ENCODE peak calls at places on chromosome 4, in seven cellular contexts. H, L, X, U, K, N and Q are unnamed samples.

GRCh38 chr4:79364048-79364447 is 38.2 kb upstream of the NAA11 start:
- DNase-seq in K (no peak), U (no peak), L (no peak), N (no peak), X (no peak), H (no peak), Q (no peak)

GRCh38 chr4:117400039-117400835 is 314.9 kb upstream of the TRAM1L1 start:
- DNase-seq in H (no peak), X (no peak), K (no peak), U (peak), N (peak), L (peak), Q (peak)

GRCh38 chr4:113678651-113679050 is 82.9 kb downstream of the CAMK2D start:
- DNase-seq in U (no peak), N (no peak), K (no peak), H (no peak), L (peak), X (no peak), Q (no peak)

GRCh38 chr4:12729384-12729783 is 754.8 kb downstream of the RAB28 start:
- DNase-seq in L (peak), N (peak), H (no peak), U (no peak), X (no peak), K (no peak), Q (peak)

GRCh38 chr4:121146530-121146929 is 17.6 kb downstream of the TNIP3 start:
- DNase-seq in L (peak), N (no peak), K (no peak), H (no peak), X (no peak), U (no peak), Q (no peak)

GRCh38 chr4:46388860-46389259 is 1.1 kb downstream of the GABRA2 start:
- DNase-seq in L (no peak), X (no peak), H (no peak), N (peak), U (no peak), K (no peak), Q (no peak)

GRCh38 chr4:165190591-165191212 is 16.7 kb upstream of the KLHL2 start:
- DNase-seq in N (no peak), H (no peak), K (no peak), U (no peak), L (no peak), X (no peak), Q (no peak)

GRCh38 chr4:111773858-111774257 is 371.4 kb upstream of the FAM241A start:
- DNase-seq in K (no peak), H (no peak), N (peak), U (peak), L (no peak), X (no peak), Q (no peak)

GRCh38 chr4:68906238-68907137 is 45.1 kb downstream of the UGT2A3 start:
- DNase-seq in N (no peak), U (no peak), L (no peak), X (peak), K (no peak), H (peak), Q (peak)

GRCh38 chr4:88178633-88179231 is 20.3 kb upstream of the ABCG2 start:
- DNase-seq in U (no peak), X (no peak), H (no peak), K (no peak), N (no peak), L (no peak), Q (peak)

GRCh38 chr4:77586953-77587383 is 18.7 kb upstream of the CXCL13 start:
- DNase-seq in L (no peak), K (no peak), H (no peak), X (no peak), U (no peak), N (no peak), Q (no peak)

GRCh38 chr4:122922877-122923511 is 597 bp upstream of the NUDT6 start:
- DNase-seq in K (no peak), X (peak), H (peak), L (peak), U (peak), N (peak), Q (peak)

GRCh38 chr4:53693909-53694308 is 102.6 kb upstream of the LNX1 start:
- DNase-seq in L (no peak), X (no peak), K (no peak), N (no peak), U (peak), H (no peak), Q (no peak)

GRCh38 chr4:38949416-38950051 is 81.9 kb downstream of the FAM114A1 start:
- DNase-seq in U (no peak), K (no peak), H (no peak), N (peak), X (no peak), L (peak), Q (peak)

GRCh38 chr4:152408514-152409327 is 127.2 kb downstream of the FBXW7 start:
- DNase-seq in U (peak), K (no peak), H (no peak), N (peak), X (peak), L (peak), Q (peak)

GRCh38 chr4:567457-568350 is 8.4 kb downstream of the TMEM271 start:
- DNase-seq in H (no peak), N (no peak), U (no peak), X (no peak), L (no peak), K (no peak), Q (no peak)

GRCh38 chr4:145507636-145508035 is 26.0 kb downstream of the SMAD1 start:
- DNase-seq in X (no peak), U (no peak), N (peak), H (no peak), K (no peak), L (peak), Q (no peak)

GRCh38 chr4:95288552-95288951 is 260.2 kb downstream of the UNC5C start:
- DNase-seq in X (no peak), N (no peak), U (no peak), K (no peak), H (no peak), L (no peak), Q (peak)

GRCh38 chr4:83768146-83768545 is 232.2 kb downstream of the GPAT3 start:
- DNase-seq in U (no peak), K (no peak), X (no peak), N (no peak), H (no peak), L (no peak), Q (no peak)

GRCh38 chr4:167233523-167234387 is 539 bp downstream of the SPOCK3 start:
- DNase-seq in K (no peak), U (no peak), H (peak), N (peak), X (peak), L (no peak), Q (peak)

GRCh38 chr4:110617095-110617494 is 5.8 kb downstream of the PITX2 start:
- DNase-seq in X (peak), K (no peak), U (no peak), L (no peak), H (no peak), N (peak), Q (peak)

GRCh38 chr4:40837094-40837870 is 87.5 kb downstream of the NSUN7 start:
- DNase-seq in K (no peak), U (no peak), H (no peak), N (no peak), L (no peak), X (no peak), Q (no peak)

GRCh38 chr4:40594261-40595178 is 35.1 kb downstream of the RBM47 start:
- DNase-seq in N (no peak), U (no peak), L (peak), X (no peak), K (no peak), H (no peak), Q (no peak)

GRCh38 chr4:55184600-55185523 is 59.5 kb upstream of the KDR start:
- DNase-seq in K (no peak), X (no peak), N (peak), L (peak), H (peak), U (peak), Q (peak)

GRCh38 chr4:176230827-176231226 is 35.4 kb upstream of the SPATA4 start:
- DNase-seq in N (no peak), L (no peak), K (no peak), U (no peak), H (no peak), X (no peak), Q (peak)

GRCh38 chr4:173333658-173334084 is 487 bp downstream of the HMGB2 start:
- DNase-seq in K (no peak), L (peak), U (peak), X (peak), H (peak), N (no peak), Q (peak)

GRCh38 chr4:16222957-16223527 is 3.2 kb downstream of the TAPT1 start:
- DNase-seq in L (peak), U (peak), X (no peak), K (no peak), N (peak), H (no peak), Q (no peak)

GRCh38 chr4:48902266-48902665 is 4.3 kb downstream of the OCIAD2 start:
- DNase-seq in X (no peak), H (no peak), N (peak), U (peak), L (peak), K (no peak), Q (no peak)

GRCh38 chr4:171532968-171533367 is 280.2 kb upstream of the GALNTL6 start:
- DNase-seq in L (no peak), U (no peak), N (no peak), X (no peak), H (no peak), K (no peak), Q (peak)

GRCh38 chr4:152655272-152656129 is 24.3 kb downstream of the TMEM154 start:
- DNase-seq in X (no peak), U (no peak), H (no peak), N (no peak), L (no peak), K (no peak), Q (no peak)

GRCh38 chr4:189185810-189186432 is 754.8 kb upstream of the FRG1 start:
- DNase-seq in U (no peak), L (no peak), K (peak), X (peak), N (no peak), H (peak), Q (peak)

GRCh38 chr4:785332-786073 is 40.4 kb downstream of the CPLX1 start:
- DNase-seq in K (peak), N (no peak), X (no peak), H (peak), L (no peak), U (no peak), Q (no peak)

GRCh38 chr4:175770555-175770954 is 41.5 kb downstream of the GPM6A start:
- DNase-seq in X (no peak), K (no peak), N (no peak), H (no peak), L (no peak), U (peak), Q (no peak)

GRCh38 chr4:85823295-85823694 is 348.3 kb downstream of the ARHGAP24 start:
- DNase-seq in U (no peak), X (no peak), N (no peak), K (no peak), L (peak), H (peak), Q (peak)

GRCh38 chr4:98663226-98664006 is 5.0 kb upstream of the TSPAN5 start:
- DNase-seq in K (no peak), X (no peak), U (no peak), H (no peak), L (no peak), N (no peak), Q (no peak)

DNA sequence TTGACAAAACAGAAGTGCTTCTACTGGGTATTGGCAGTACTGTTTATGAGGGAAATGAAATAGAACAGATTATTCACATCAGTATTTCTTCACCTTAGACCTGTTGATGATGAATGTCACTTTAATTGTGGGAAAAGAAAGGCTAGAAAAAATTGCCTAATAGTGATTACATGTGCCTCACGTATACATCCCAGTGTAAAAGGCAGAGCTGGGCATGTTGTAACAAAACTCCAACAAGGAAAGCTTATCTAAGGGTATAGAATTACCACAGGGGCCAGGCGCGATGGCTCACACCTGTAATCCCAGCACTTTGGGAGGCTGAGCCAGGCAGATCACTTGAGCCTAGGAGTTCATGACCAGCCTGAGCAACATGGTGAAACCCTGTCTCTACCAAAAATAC is 4.2 kb downstream of the PGM2 start:
- DNase-seq in U (no peak), H (no peak), K (no peak), L (no peak), N (no peak), X (no peak), Q (no peak)
- H2BK5ac ChIP-seq in U (no peak), H (no peak), K (no peak), L (no peak), N (no peak), X (no peak), Q (no peak)

DNA sequence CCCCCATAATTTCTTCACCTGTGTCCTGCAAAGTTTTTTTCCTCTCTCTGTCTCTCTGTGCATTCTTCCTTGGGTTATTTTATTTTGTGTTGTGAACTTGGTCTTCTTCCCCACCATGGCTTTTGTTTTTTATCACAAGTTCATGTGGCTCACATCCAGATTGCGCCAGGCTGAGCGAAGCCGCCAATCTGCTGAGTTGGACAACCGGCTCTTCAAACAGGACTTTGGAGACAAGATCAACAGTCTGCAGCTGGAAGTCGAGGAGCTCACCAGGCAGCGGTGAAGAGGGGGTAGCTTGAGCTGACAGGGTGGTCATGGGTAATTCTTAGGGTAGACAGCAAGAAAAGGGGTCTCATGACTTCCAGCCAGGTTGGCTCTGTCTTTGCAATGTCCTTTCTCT is 46.1 kb downstream of the GRSF1 start:
- DNase-seq in K (no peak), X (no peak), U (no peak), N (no peak), L (no peak), H (no peak), Q (no peak)
- H2BK5ac ChIP-seq in K (no peak), X (no peak), U (no peak), N (no peak), L (no peak), H (no peak), Q (no peak)

DNA sequence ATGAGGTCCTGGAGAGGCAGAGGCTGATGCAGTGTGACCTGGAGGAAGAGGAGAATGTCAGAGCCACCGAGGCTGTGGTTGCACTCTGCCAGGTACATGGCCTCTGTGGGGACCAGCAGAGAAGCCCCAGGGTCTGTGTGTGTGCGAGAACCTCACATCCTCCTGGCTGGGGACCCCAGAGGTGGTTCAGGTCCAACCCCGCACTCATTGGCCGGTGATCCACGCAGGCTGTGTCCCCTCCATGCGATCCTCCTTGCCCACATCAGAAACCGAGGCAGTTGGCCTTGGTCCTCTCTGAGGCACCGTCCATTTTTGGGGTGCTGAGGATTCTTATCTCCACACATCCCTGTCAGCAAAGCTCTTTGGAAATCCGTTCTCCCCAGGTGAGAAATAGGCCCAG is 45.3 kb downstream of the EVC start:
- DNase-seq in K (no peak), H (no peak), X (no peak), U (no peak), N (no peak), L (no peak), Q (no peak)
- H2BK5ac ChIP-seq in K (no peak), H (no peak), X (no peak), U (no peak), N (no peak), L (no peak), Q (no peak)

GRCh38 chr4:138939960-138940359 is 75.6 kb upstream of the NOCT start:
- DNase-seq in N (no peak), H (no peak), K (no peak), U (peak), X (no peak), L (no peak), Q (no peak)
- H2BK5ac ChIP-seq in N (no peak), H (no peak), K (no peak), U (no peak), X (no peak), L (no peak), Q (no peak)

GRCh38 chr4:2832309-2832980 is 11.2 kb upstream of the ADD1 start:
- DNase-seq in L (no peak), X (no peak), K (no peak), H (no peak), N (no peak), U (no peak), Q (no peak)

GRCh38 chr4:2833671-2834000 is 10.0 kb upstream of the ADD1 start:
- DNase-seq in L (no peak), U (no peak), X (no peak), N (no peak), H (peak), K (no peak), Q (no peak)

GRCh38 chr4:2831611-2832308 is 11.9 kb upstream of the ADD1 start:
- DNase-seq in N (no peak), L (no peak), H (no peak), K (no peak), X (no peak), U (no peak), Q (no peak)

GRCh38 chr4:2834001-2834921 is 9.4 kb upstream of the ADD1 start:
- DNase-seq in U (no peak), L (no peak), H (no peak), N (no peak), X (no peak), K (no peak), Q (no peak)

GRCh38 chr4:2832981-2833670 is 10.5 kb upstream of the ADD1 start:
- DNase-seq in U (no peak), K (no peak), X (no peak), N (no peak), H (no peak), L (no peak), Q (no peak)
- H2BK5ac ChIP-seq in U (no peak), K (no peak), X (no peak), N (no peak), H (no peak), L (no peak), Q (no peak)

DNA sequence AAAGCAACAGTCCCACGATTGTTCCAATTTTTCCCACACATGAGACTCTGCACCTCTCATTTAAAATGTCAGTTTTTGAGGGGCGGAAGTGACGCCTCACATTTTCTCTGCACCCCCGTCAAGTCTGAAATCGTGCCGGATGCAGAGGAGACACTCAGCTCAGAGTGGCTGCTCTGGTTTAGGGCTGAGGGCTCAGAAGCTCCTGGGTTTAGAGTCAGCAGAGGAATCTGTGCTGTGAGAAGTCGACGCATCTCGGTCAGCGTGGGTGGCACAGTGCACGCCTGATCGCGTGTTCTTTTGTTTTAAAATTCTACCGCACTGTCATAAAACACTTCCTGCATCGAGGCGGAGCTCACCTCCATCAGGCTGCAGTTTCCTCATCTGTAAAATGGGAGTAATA is 116.7 kb upstream of the ADRA2C start:
- DNase-seq in H (no peak), L (no peak), K (no peak), X (no peak), U (no peak), N (no peak), Q (no peak)
- H2BK5ac ChIP-seq in H (no peak), L (no peak), K (no peak), X (no peak), U (no peak), N (no peak), Q (no peak)

GRCh38 chr4:5039800-5040199 is 11.5 kb upstream of the STK32B start:
- DNase-seq in L (no peak), X (no peak), N (no peak), K (no peak), U (no peak), H (no peak), Q (no peak)

GRCh38 chr4:5043579-5043978 is 7.7 kb upstream of the STK32B start:
- DNase-seq in L (no peak), X (no peak), H (peak), N (no peak), U (no peak), K (no peak), Q (peak)

GRCh38 chr4:5041609-5042234 is 9.6 kb upstream of the STK32B start:
- DNase-seq in N (no peak), U (no peak), K (no peak), L (no peak), H (no peak), X (no peak), Q (no peak)

GRCh38 chr4:5037553-5038551 is 13.4 kb upstream of the STK32B start:
- DNase-seq in X (no peak), U (peak), N (peak), H (no peak), L (peak), K (no peak), Q (peak)

GRCh38 chr4:5040839-5041238 is 10.4 kb upstream of the STK32B start:
- DNase-seq in L (no peak), N (no peak), H (no peak), K (no peak), U (no peak), X (no peak), Q (no peak)
- H2BK5ac ChIP-seq in L (no peak), N (no peak), H (no peak), K (no peak), U (no peak), X (no peak), Q (no peak)

GRCh38 chr4:25551608-25552007 is 104.0 kb upstream of the SLC34A2 start:
- DNase-seq in K (no peak), X (no peak), N (no peak), U (no peak), H (no peak), L (no peak), Q (no peak)
- H2BK5ac ChIP-seq in K (no peak), X (no peak), N (no peak), U (no peak), H (no peak), L (no peak), Q (no peak)

DNA sequence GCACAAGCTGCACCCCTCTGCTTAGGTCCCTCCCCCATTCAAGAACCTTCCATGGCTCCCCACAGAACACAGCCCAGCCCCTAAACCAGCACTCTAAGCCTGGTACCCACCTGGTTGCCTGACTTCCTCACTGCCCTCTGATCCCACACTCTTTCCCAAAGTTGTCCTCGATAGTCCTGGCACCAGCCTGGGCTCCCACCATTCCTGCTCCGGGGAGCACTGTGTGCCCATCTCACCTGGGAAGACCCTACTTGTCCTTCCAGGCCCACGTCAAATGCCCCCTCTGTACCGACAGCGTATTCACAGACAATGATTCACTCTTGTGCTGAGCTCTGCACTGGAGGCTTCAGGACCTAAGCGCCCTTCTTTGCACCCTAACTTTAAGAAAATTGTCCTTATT is 40.1 kb downstream of the ABLIM2 start:
- DNase-seq in H (no peak), X (no peak), L (no peak), U (no peak), K (no peak), N (no peak), Q (no peak)
- H2BK5ac ChIP-seq in H (no peak), X (peak), L (no peak), U (no peak), K (no peak), N (no peak), Q (no peak)

GRCh38 chr4:108636246-108636645 is 14.2 kb upstream of the OSTC start:
- DNase-seq in U (no peak), L (no peak), N (no peak), K (no peak), H (no peak), X (no peak), Q (no peak)
- H2BK5ac ChIP-seq in U (no peak), L (no peak), N (no peak), K (no peak), H (no peak), X (no peak), Q (no peak)